ENCODE peak calls at places on chromosome 1, in five cellular contexts. R is omental fat pad; J is stimulated activated naive CD4-positive, alpha-beta T cell; T is neural progenitor cell; G is NCI-H748 treated with DMSO at 0.1 percent for 48 hours. O is an unnamed sample.

GRCh38 chr1:183907106-183907505 is 102.2 kb downstream of the RGL1 start:
- DNase-seq in G (no peak), J (no peak), R (no peak), T (no peak), O (no peak)

GRCh38 chr1:26323382-26323781 is 5.6 kb downstream of the CD52 start:
- DNase-seq in G (no peak), J (no peak), R (no peak), T (no peak), O (no peak)

GRCh38 chr1:26218906-26219494 is 15.0 kb upstream of the CEP85 start:
- DNase-seq in R (no peak), T (no peak), J (no peak), G (no peak), O (no peak)

GRCh38 chr1:150072959-150073358 is 5.4 kb downstream of the VPS45 start:
- DNase-seq in T (no peak), G (peak; percentile 17), J (peak; percentile 43), R (no peak), O (no peak)

GRCh38 chr1:15073799-15074308 is 79.7 kb upstream of the TMEM51 start:
- DNase-seq in R (no peak), G (no peak), J (no peak), T (no peak), O (no peak)

GRCh38 chr1:225549821-225550220 is 103.1 kb downstream of the ENAH start:
- DNase-seq in R (no peak), J (no peak), T (no peak), G (no peak), O (no peak)

GRCh38 chr1:212133319-212133718 is 97.8 kb downstream of the DTL start:
- DNase-seq in G (no peak), T (no peak), R (no peak), J (no peak), O (no peak)

GRCh38 chr1:16727190-16728111 is 12.9 kb upstream of the RNU1-4 start:
- DNase-seq in G (no peak), T (peak; percentile 57), J (no peak), R (peak; percentile 35), O (no peak)

GRCh38 chr1:914891-915280 is 8.8 kb upstream of the SAMD11 start:
- DNase-seq in T (no peak), J (no peak), R (no peak), G (no peak), O (no peak)

GRCh38 chr1:241767737-241768136 is 80.3 kb upstream of the EXO1 start:
- DNase-seq in R (no peak), T (no peak), J (no peak), G (no peak), O (no peak)

GRCh38 chr1:228154021-228154684 is 4.4 kb downstream of the GJC2 start:
- DNase-seq in R (no peak), T (no peak), G (no peak), J (no peak), O (no peak)